ENCODE peak calls at places on chromosomes 1 and 21, in seven cellular contexts. L, H, C, G, F, I and J are unnamed samples.

GRCh38 chr1:172742599-172743500 is 83.9 kb downstream of the FASLG start:
- DNase-seq in L (no peak), C (no peak), I (no peak), H (peak; percentile 36), G (no peak), F (peak; percentile 60), J (peak; percentile 36)

GRCh38 chr1:157505481-157506272 is 46.6 kb downstream of the FCRL5 start:
- DNase-seq in L (peak; percentile 15), C (peak; percentile 8), H (peak; percentile 50), F (peak; percentile 87), G (peak; percentile 40), I (peak; percentile 11), J (peak; percentile 51)

GRCh38 chr1:164721037-164721496 is 162.1 kb downstream of the PBX1 start:
- DNase-seq in F (no peak), C (no peak), L (no peak), G (no peak), I (no peak), H (no peak), J (no peak)

GRCh38 chr1:54559771-54560231 is 11.8 kb downstream of the ACOT11 start:
- DNase-seq in F (no peak), L (no peak), I (no peak), H (peak; percentile 75), C (no peak), G (no peak), J (no peak)

GRCh38 chr1:3167255-3167654 is 98.3 kb downstream of the PRDM16 start:
- DNase-seq in H (no peak), I (no peak), L (no peak), C (no peak), F (no peak), G (no peak), J (no peak)

GRCh38 chr21:28547795-28548194 is 444.9 kb downstream of the LTN1 start:
- DNase-seq in I (no peak), L (no peak), C (no peak), H (no peak), G (no peak), F (no peak), J (no peak)

GRCh38 chr1:206808615-206809014 is 36.3 kb upstream of the IL10 start:
- DNase-seq in C (no peak), L (peak; percentile 24), I (no peak), H (no peak), G (no peak), F (peak; percentile 71), J (peak; percentile 69)

GRCh38 chr1:178560871-178561376 is 48.0 kb downstream of the TEX35 start:
- DNase-seq in C (no peak), I (no peak), F (no peak), H (no peak), L (no peak), G (no peak), J (no peak)

GRCh38 chr1:25896266-25896665 is 10.0 kb downstream of the STMN1 start:
- DNase-seq in F (no peak), H (no peak), C (no peak), L (peak; percentile 42), G (no peak), I (no peak), J (no peak)

GRCh38 chr1:231395051-231395995 is 26.8 kb downstream of the EGLN1 start:
- DNase-seq in C (peak; percentile 57), I (peak; percentile 82), H (no peak), G (no peak), L (peak; percentile 99), F (no peak), J (no peak)

GRCh38 chr1:226474443-226475111 is 66.7 kb upstream of the PARP1 start:
- DNase-seq in H (no peak), C (no peak), I (no peak), F (no peak), G (no peak), L (no peak), J (no peak)

GRCh38 chr1:203471841-203472240 is 3.8 kb upstream of the PRELP start:
- DNase-seq in G (no peak), I (no peak), L (no peak), H (no peak), C (no peak), F (no peak), J (no peak)

GRCh38 chr1:107541412-107541811 is 400.6 kb downstream of the NTNG1 start:
- DNase-seq in I (no peak), C (no peak), F (no peak), L (no peak), G (no peak), H (no peak), J (no peak)

GRCh38 chr1:66532798-66533783 is 862 bp upstream of the SGIP1 start:
- DNase-seq in I (peak; percentile 91), F (no peak), G (no peak), L (peak; percentile 86), H (peak; percentile 53), C (no peak), J (peak; percentile 28)

GRCh38 chr1:167722870-167723251 is 1.1 kb downstream of the MPZL1 start:
- DNase-seq in C (no peak), I (no peak), L (no peak), H (no peak), F (no peak), G (no peak), J (no peak)

GRCh38 chr1:903721-904270 is 19.9 kb upstream of the SAMD11 start:
- DNase-seq in G (no peak), L (no peak), I (no peak), F (no peak), C (no peak), H (no peak), J (no peak)

GRCh38 chr21:37423103-37423502 is 56.5 kb downstream of the DYRK1A start:
- DNase-seq in I (no peak), F (no peak), G (no peak), H (no peak), L (no peak), C (no peak), J (no peak)

GRCh38 chr1:94961582-94961981 is 34.7 kb upstream of the CNN3 start:
- DNase-seq in L (no peak), F (no peak), H (no peak), C (no peak), I (no peak), G (no peak), J (no peak)

DNA sequence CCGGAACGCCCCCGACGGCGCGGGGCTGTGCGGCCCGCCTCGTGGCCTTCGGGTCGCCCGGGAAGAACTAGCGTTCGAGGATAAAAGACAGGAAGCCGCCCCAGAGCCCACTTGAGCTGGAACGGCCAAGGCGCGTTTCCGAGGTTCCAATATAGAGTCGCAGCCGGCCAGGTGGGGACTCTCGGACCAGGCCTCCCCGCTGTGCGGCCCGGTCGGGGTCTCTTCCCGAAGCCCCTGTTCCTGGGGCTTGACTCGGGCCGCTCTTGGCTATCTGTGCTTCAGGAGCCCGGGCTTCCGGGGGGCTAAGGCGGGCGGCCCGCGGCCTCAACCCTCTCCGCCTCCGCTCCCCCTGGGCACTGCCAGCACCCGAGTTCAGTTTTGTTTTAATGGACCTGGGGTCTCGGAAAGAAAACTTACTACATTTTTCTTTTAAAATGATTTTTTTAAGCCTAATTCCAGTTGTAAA is 158.8 kb downstream of the RUNX1 start:
- DNase-seq in H (no peak), C (no peak), L (no peak), G (no peak), I (no peak), F (no peak), J (no peak)
- TF ChIP-seq CTCF in H (no peak), C (no peak), L (no peak), G (no peak), I (no peak), F (peak; percentile 59), J (peak; percentile 54)

DNA sequence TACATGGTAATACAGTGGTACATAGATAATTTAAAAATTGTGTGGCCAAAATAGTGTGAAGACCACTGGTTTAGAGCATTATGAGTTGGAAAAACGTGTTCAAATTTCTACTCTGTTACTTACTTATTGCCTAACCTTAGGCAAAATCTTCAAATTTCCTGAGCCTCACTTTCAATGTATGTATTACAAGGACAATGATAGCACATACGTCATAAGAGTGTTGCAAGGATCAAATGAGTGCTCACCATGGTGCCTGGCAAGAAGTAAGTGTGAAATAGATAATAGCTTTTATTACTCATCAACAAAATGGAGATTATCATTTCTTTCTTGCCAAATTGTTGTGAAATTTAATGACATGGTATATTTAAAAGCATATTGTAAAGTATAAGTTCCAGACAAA is 57.2 kb downstream of the FH start:
- DNase-seq in C (no peak), F (no peak), H (no peak), I (no peak), L (no peak), G (no peak), J (no peak)
- TF ChIP-seq CTCF in C (no peak), F (no peak), H (no peak), I (no peak), L (no peak), G (no peak), J (no peak)

GRCh38 chr1:88111806-88112205 is 572.3 kb upstream of the PKN2 start:
- DNase-seq in G (no peak), H (no peak), L (no peak), F (no peak), I (no peak), C (no peak), J (no peak)
- TF ChIP-seq CTCF in G (no peak), H (no peak), L (no peak), F (no peak), I (no peak), C (no peak), J (no peak)

GRCh38 chr1:180248176-180248575 is 18.1 kb downstream of the LHX4 start:
- DNase-seq in I (no peak), G (no peak), L (no peak), H (no peak), F (no peak), C (no peak), J (no peak)

GRCh38 chr1:180247580-180247979 is 17.5 kb downstream of the LHX4 start:
- DNase-seq in G (no peak), I (no peak), L (no peak), C (no peak), F (no peak), H (no peak), J (no peak)

GRCh38 chr1:180250499-180250770 is 20.4 kb downstream of the LHX4 start:
- DNase-seq in G (no peak), I (no peak), F (no peak), C (no peak), L (no peak), H (no peak), J (no peak)

GRCh38 chr1:180249725-180250498 is 19.8 kb downstream of the LHX4 start:
- DNase-seq in I (no peak), H (no peak), F (no peak), G (no peak), C (no peak), L (no peak), J (no peak)

DNA sequence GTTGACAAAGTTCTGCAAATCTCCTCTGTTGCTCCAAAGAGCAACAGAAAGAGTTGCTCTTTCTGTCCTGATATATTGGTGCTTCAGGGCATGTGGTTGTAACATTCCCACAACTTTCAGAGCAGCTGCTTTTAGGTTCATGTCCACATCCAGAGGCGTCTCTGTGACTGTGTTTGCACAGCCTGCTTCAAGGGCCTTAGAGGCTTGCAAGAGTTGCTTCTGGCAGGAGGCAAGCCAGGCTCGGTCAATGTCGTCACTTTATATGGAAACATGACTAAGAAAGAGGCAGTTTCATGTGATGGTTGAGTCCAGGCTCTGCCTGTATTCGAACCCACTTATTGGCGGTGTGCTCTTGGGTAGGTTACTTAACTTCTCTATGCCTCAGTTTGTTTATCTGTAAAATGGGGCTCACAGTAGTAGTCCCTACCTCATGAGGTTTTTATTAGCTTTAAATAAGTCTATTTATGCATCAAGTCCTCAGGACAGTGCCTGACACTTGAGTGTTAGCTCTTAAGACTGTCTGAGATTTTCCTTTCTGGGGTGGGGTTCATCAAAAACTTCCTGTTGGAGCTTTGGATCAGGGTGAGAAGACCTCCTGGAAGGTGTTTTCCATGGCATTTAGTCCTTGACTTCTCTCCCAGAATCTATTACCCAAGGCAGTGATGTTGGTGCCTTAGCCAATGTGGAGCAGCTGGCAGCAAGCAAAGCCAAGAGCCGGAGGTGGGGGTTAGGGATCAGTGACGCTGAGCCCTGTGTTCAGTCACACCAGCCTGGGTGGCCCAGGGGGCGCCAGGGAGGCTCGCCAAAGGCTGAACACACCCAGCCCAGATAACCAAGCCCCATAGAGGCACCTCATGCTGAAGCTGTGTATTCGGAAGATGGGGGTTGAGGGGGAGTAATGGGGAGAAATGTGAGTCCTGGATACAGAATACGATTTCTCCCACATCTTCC is 18.9 kb downstream of the LHX4 start:
- DNase-seq in L (no peak), F (peak; percentile 26), G (no peak), I (no peak), H (peak; percentile 58), C (no peak), J (peak; percentile 23)
- TF ChIP-seq CTCF in L (no peak), F (peak; percentile 68), G (no peak), I (no peak), H (no peak), C (no peak), J (no peak)